ENCODE peak calls at places on chromosomes 12 and 14, in five cellular contexts. One of them, this sample, is unnamed.

GRCh38 chr12:72024613-72025012 is 86.0 kb downstream of the TPH2 start:
- DNase-seq in transverse colon: no peak
- DNase-seq in heart left ventricle: no peak
- DNase-seq in uterus: no peak
- DNase-seq in GM06990: no peak
- DNase-seq in this sample: no peak

GRCh38 chr12:32312049-32312670 is 87.2 kb upstream of the FGD4 start:
- DNase-seq in transverse colon: no peak
- DNase-seq in heart left ventricle: no peak
- DNase-seq in uterus: no peak
- DNase-seq in GM06990: no peak
- DNase-seq in this sample: peak; percentile 40

GRCh38 chr14:36504805-36505192 is 15.2 kb downstream of the NKX2-1 start:
- DNase-seq in GM06990: no peak
- DNase-seq in uterus: no peak
- DNase-seq in heart left ventricle: no peak
- DNase-seq in transverse colon: no peak
- DNase-seq in this sample: no peak

GRCh38 chr12:108605690-108606406 is 8.0 kb upstream of the TMEM119 start:
- DNase-seq in GM06990: no peak
- DNase-seq in transverse colon: no peak
- DNase-seq in uterus: no peak
- DNase-seq in heart left ventricle: no peak
- DNase-seq in this sample: peak; percentile 67

GRCh38 chr14:93065272-93065730 is 50.4 kb downstream of the ITPK1 start:
- DNase-seq in uterus: no peak
- DNase-seq in transverse colon: no peak
- DNase-seq in GM06990: no peak
- DNase-seq in heart left ventricle: no peak
- DNase-seq in this sample: no peak

GRCh38 chr12:49470986-49471385 is 67.8 kb upstream of the KCNH3 start:
- DNase-seq in heart left ventricle: no peak
- DNase-seq in transverse colon: no peak
- DNase-seq in GM06990: no peak
- DNase-seq in uterus: no peak
- DNase-seq in this sample: no peak

GRCh38 chr12:47085815-47086252 is 6.1 kb upstream of the AMIGO2 start:
- DNase-seq in uterus: no peak
- DNase-seq in transverse colon: peak; percentile 21
- DNase-seq in GM06990: no peak
- DNase-seq in heart left ventricle: no peak
- DNase-seq in this sample: peak; percentile 77

GRCh38 chr12:49540229-49541139 is 1.7 kb downstream of the KCNH3 start:
- DNase-seq in transverse colon: no peak
- DNase-seq in heart left ventricle: no peak
- DNase-seq in GM06990: no peak
- DNase-seq in uterus: peak; percentile 6
- DNase-seq in this sample: no peak

GRCh38 chr14:29900609-29901350 is 26.9 kb downstream of the PRKD1 start:
- DNase-seq in heart left ventricle: no peak
- DNase-seq in uterus: no peak
- DNase-seq in transverse colon: no peak
- DNase-seq in GM06990: no peak
- DNase-seq in this sample: no peak

GRCh38 chr14:84085493-84085892 is 1444.5 kb upstream of the FLRT2 start:
- DNase-seq in transverse colon: no peak
- DNase-seq in uterus: no peak
- DNase-seq in heart left ventricle: no peak
- DNase-seq in GM06990: no peak
- DNase-seq in this sample: no peak

GRCh38 chr12:94148841-94149780 is 734 bp downstream of the PLXNC1 start:
- DNase-seq in heart left ventricle: peak; percentile 79
- DNase-seq in transverse colon: peak; percentile 52
- DNase-seq in uterus: no peak
- DNase-seq in GM06990: peak; percentile 88
- DNase-seq in this sample: peak; percentile 45
- H3K27me3 ChIP-seq in heart left ventricle: no peaks in the 10 kb centered on the region
- H3K27me3 ChIP-seq in transverse colon: peaks cover 46% of the 10 kb centered on the region
- H3K27me3 ChIP-seq in uterus: no peaks in the 10 kb centered on the region
- H3K27me3 ChIP-seq in GM06990: no peaks in the 10 kb centered on the region
- H3K27me3 ChIP-seq in this sample: peaks cover 83% of the 10 kb centered on the region

DNA sequence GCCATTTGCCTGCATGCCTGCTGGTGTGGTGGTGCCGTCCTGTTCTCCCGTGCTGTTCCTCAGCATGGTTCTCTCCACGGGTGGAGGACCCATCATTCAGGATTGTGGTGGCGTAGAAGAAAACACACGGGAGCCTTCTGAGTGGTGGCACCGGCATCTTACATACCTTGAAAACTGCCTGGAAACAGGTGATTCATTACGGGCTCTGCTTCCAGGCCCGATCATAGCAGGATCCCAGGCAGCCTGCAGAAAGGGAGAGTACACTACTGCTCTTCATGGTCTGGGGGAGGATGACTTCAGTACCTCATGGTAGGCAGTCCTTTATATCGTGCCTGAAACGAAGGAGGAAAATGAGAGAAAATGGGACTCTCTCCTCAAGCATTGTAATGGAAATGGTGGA is 66.6 kb upstream of the KCNA5 start:
- DNase-seq in transverse colon: no peak
- DNase-seq in uterus: no peak
- DNase-seq in heart left ventricle: no peak
- DNase-seq in GM06990: no peak
- DNase-seq in this sample: no peak
- H3K27me3 ChIP-seq in transverse colon: peaks cover 5% of the 10 kb centered on the region
- H3K27me3 ChIP-seq in uterus: no peaks in the 10 kb centered on the region
- H3K27me3 ChIP-seq in heart left ventricle: no peaks in the 10 kb centered on the region
- H3K27me3 ChIP-seq in GM06990: no peaks in the 10 kb centered on the region
- H3K27me3 ChIP-seq in this sample: peaks cover 21% of the 10 kb centered on the region

GRCh38 chr12:95622879-95623278 is 71.6 kb upstream of the USP44 start:
- DNase-seq in heart left ventricle: no peak
- DNase-seq in transverse colon: no peak
- DNase-seq in GM06990: no peak
- DNase-seq in uterus: no peak
- DNase-seq in this sample: no peak
- H3K27me3 ChIP-seq in heart left ventricle: no peaks in the 10 kb centered on the region
- H3K27me3 ChIP-seq in transverse colon: no peaks in the 10 kb centered on the region
- H3K27me3 ChIP-seq in GM06990: no peaks in the 10 kb centered on the region
- H3K27me3 ChIP-seq in uterus: no peaks in the 10 kb centered on the region
- H3K27me3 ChIP-seq in this sample: no peaks in the 10 kb centered on the region

DNA sequence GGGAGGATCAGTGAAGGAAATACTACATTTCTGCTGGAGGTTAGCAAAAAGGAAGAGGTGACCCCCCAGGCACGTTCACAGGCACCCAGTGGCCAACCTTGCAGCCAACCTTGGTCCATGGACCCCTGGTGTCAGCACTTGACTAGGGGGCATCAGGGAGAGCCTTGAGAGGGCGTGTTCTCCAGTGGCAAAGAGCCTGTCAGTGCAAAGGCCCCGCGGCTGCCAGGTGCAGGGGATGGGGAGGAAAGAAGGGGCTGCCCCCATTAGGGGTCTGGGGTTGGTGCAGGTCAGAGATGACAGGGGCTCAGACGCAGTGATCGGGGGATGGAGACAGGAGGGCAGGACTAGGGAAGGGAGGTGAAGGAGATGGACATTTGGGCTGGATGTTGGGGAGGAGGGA is 22.7 kb upstream of the ULK1 start:
- DNase-seq in uterus: no peak
- DNase-seq in heart left ventricle: no peak
- DNase-seq in GM06990: no peak
- DNase-seq in transverse colon: no peak
- DNase-seq in this sample: no peak
- H3K27me3 ChIP-seq in uterus: no peaks in the 10 kb centered on the region
- H3K27me3 ChIP-seq in heart left ventricle: no peaks in the 10 kb centered on the region
- H3K27me3 ChIP-seq in GM06990: no peaks in the 10 kb centered on the region
- H3K27me3 ChIP-seq in transverse colon: no peaks in the 10 kb centered on the region
- H3K27me3 ChIP-seq in this sample: no peaks in the 10 kb centered on the region

DNA sequence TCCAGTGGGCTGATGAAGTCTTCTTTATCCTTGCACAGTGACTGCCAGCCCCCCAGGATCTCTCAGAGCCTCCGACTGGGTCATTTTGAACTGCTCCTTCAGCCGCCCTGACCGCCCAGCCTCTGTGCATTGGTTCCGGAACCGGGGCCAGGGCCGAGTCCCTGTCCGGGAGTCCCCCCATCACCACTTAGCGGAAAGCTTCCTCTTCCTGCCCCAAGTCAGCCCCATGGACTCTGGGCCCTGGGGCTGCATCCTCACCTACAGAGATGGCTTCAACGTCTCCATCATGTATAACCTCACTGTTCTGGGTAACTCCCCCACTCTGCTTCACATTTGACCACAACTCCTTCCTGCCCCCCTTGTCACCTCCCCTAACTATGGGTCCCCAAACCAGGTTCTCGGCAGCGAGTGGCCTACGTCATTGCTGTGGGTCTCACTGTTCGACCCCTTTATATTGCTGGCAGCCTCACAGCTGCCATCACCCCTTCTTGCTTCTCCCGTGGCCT is 2.3 kb downstream of the LAG3 start:
- DNase-seq in uterus: no peak
- DNase-seq in heart left ventricle: no peak
- DNase-seq in GM06990: no peak
- DNase-seq in transverse colon: no peak
- DNase-seq in this sample: no peak
- H3K27me3 ChIP-seq in uterus: no peaks in the 10 kb centered on the region
- H3K27me3 ChIP-seq in heart left ventricle: no peaks in the 10 kb centered on the region
- H3K27me3 ChIP-seq in GM06990: no peaks in the 10 kb centered on the region
- H3K27me3 ChIP-seq in transverse colon: no peaks in the 10 kb centered on the region
- H3K27me3 ChIP-seq in this sample: no peaks in the 10 kb centered on the region

GRCh38 chr12:128970941-128971340 is 117.7 kb downstream of the GLT1D1 start:
- DNase-seq in transverse colon: no peak
- DNase-seq in heart left ventricle: no peak
- DNase-seq in GM06990: no peak
- DNase-seq in uterus: no peak
- DNase-seq in this sample: no peak

GRCh38 chr12:128970110-128970509 is 116.8 kb downstream of the GLT1D1 start:
- DNase-seq in uterus: no peak
- DNase-seq in transverse colon: no peak
- DNase-seq in heart left ventricle: no peak
- DNase-seq in GM06990: no peak
- DNase-seq in this sample: no peak

GRCh38 chr12:128971802-128972201 is 118.5 kb downstream of the GLT1D1 start:
- DNase-seq in heart left ventricle: no peak
- DNase-seq in uterus: no peak
- DNase-seq in transverse colon: no peak
- DNase-seq in GM06990: no peak
- DNase-seq in this sample: no peak

GRCh38 chr12:128968668-128969067 is 115.4 kb downstream of the GLT1D1 start:
- DNase-seq in transverse colon: no peak
- DNase-seq in GM06990: no peak
- DNase-seq in heart left ventricle: no peak
- DNase-seq in uterus: no peak
- DNase-seq in this sample: no peak

DNA sequence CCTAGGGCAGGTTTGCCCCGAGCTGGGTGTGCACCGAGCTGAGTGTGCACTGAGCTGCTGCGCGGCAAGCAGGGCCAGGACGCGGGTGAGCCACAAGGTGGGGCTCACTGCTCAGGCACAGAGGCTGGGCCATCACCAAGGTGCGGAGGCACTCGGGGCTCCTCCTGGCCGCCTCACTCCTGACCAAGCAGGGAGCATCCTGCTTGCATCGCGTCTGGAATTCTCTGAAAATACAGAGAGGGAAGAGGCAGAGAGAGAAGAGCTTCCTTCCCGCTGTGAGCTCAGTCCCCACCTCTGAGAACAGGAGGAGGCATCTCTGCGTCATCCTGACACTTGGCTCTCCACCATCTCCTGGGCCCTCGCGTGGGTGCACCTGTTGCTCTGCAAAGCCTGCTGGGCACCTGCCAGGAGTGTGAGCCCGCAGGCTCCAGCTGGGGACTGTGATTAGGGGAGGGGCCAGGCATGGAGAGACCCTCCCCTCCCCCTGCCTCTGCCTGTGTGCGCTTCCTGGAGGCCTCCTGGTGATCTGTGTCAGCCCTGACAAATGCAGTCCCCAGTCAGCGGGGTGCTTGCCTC is 116.3 kb downstream of the GLT1D1 start:
- DNase-seq in uterus: no peak
- DNase-seq in GM06990: peak; percentile 47
- DNase-seq in heart left ventricle: no peak
- DNase-seq in transverse colon: peak; percentile 20
- DNase-seq in this sample: no peak
- H3K27me3 ChIP-seq in uterus: no peaks in the 10 kb centered on the region
- H3K27me3 ChIP-seq in GM06990: no peaks in the 10 kb centered on the region
- H3K27me3 ChIP-seq in heart left ventricle: no peaks in the 10 kb centered on the region
- H3K27me3 ChIP-seq in transverse colon: peaks cover 22% of the 10 kb centered on the region
- H3K27me3 ChIP-seq in this sample: no peaks in the 10 kb centered on the region

GRCh38 chr12:41188058-41188840 is at the start of gene PDZRN4:
- DNase-seq in uterus: no peak
- DNase-seq in transverse colon: peak; percentile 8
- DNase-seq in GM06990: peak; percentile 14
- DNase-seq in heart left ventricle: peak; percentile 49
- DNase-seq in this sample: no peak

GRCh38 chr12:41188841-41189394 is 798 bp downstream of the PDZRN4 start:
- DNase-seq in uterus: no peak
- DNase-seq in heart left ventricle: no peak
- DNase-seq in transverse colon: no peak
- DNase-seq in GM06990: no peak
- DNase-seq in this sample: no peak

GRCh38 chr12:41193321-41193720 is 5.2 kb downstream of the PDZRN4 start:
- DNase-seq in GM06990: no peak
- DNase-seq in uterus: no peak
- DNase-seq in heart left ventricle: no peak
- DNase-seq in transverse colon: no peak
- DNase-seq in this sample: no peak

GRCh38 chr12:41189395-41190251 is 1.5 kb downstream of the PDZRN4 start:
- DNase-seq in heart left ventricle: no peak
- DNase-seq in uterus: no peak
- DNase-seq in GM06990: no peak
- DNase-seq in transverse colon: peak; percentile 16
- DNase-seq in this sample: peak; percentile 5

GRCh38 chr12:41190360-41190759 is 2.2 kb downstream of the PDZRN4 start:
- DNase-seq in uterus: no peak
- DNase-seq in GM06990: no peak
- DNase-seq in transverse colon: no peak
- DNase-seq in heart left ventricle: no peak
- DNase-seq in this sample: peak; percentile 14
- H3K27me3 ChIP-seq in uterus: no peaks in the 10 kb centered on the region
- H3K27me3 ChIP-seq in GM06990: no peaks in the 10 kb centered on the region
- H3K27me3 ChIP-seq in transverse colon: peaks cover 52% of the 10 kb centered on the region
- H3K27me3 ChIP-seq in heart left ventricle: no peaks in the 10 kb centered on the region
- H3K27me3 ChIP-seq in this sample: peaks cover 43% of the 10 kb centered on the region

GRCh38 chr12:125188912-125189881 is 124.0 kb downstream of the AACS start:
- DNase-seq in heart left ventricle: no peak
- DNase-seq in GM06990: no peak
- DNase-seq in transverse colon: no peak
- DNase-seq in uterus: no peak
- DNase-seq in this sample: no peak

GRCh38 chr12:125186471-125187147 is 121.4 kb downstream of the AACS start:
- DNase-seq in uterus: no peak
- DNase-seq in heart left ventricle: peak; percentile 62
- DNase-seq in transverse colon: no peak
- DNase-seq in GM06990: no peak
- DNase-seq in this sample: no peak

GRCh38 chr12:125187148-125187733 is 122.0 kb downstream of the AACS start:
- DNase-seq in heart left ventricle: peak; percentile 54
- DNase-seq in transverse colon: no peak
- DNase-seq in GM06990: no peak
- DNase-seq in uterus: no peak
- DNase-seq in this sample: no peak

GRCh38 chr12:125185740-125186470 is 120.7 kb downstream of the AACS start:
- DNase-seq in heart left ventricle: peak; percentile 87
- DNase-seq in GM06990: peak; percentile 72
- DNase-seq in uterus: no peak
- DNase-seq in transverse colon: peak; percentile 77
- DNase-seq in this sample: peak; percentile 83

GRCh38 chr12:125187780-125188741 is 122.8 kb downstream of the AACS start:
- DNase-seq in transverse colon: no peak
- DNase-seq in GM06990: no peak
- DNase-seq in uterus: no peak
- DNase-seq in heart left ventricle: no peak
- DNase-seq in this sample: no peak
- H3K27me3 ChIP-seq in transverse colon: peaks cover 83% of the 10 kb centered on the region
- H3K27me3 ChIP-seq in GM06990: no peaks in the 10 kb centered on the region
- H3K27me3 ChIP-seq in uterus: peaks cover 35% of the 10 kb centered on the region
- H3K27me3 ChIP-seq in heart left ventricle: peaks cover 10% of the 10 kb centered on the region
- H3K27me3 ChIP-seq in this sample: peaks cover 41% of the 10 kb centered on the region

This sample was measured in SJSA1.